ENCODE peak calls at places on chromosomes 5 and 9, in nine cellular contexts. C is activated effector memory CD4-positive, alpha-beta T cell treated with Interleukin-2 at 50 U/mL for 16 hours; B is activated gamma-delta T cell treated with anti-CD3 and anti-CD28 coated beads, Interleukin-2, amount 50 U/mL, for 16 hours; Y is NCI-H1105 treated with DMSO at 0.1 percent for 48 hours; Q is lower leg skin; G is GM12892; T is A549; A is posterior vena cava; N is endothelial cell of umbilical vein. R is an unnamed sample.

GRCh38 chr9:134531251-134531970 is 110.2 kb upstream of the COL5A1 start:
- DNase-seq in Y (no peak), C (no peak), Q (peak; percentile 37), N (no peak), B (no peak), T (no peak), A (peak; percentile 42), G (no peak), R (no peak)

GRCh38 chr5:162842725-162843124 is 594.7 kb upstream of the CCNG1 start:
- DNase-seq in G (no peak), C (no peak), Y (no peak), N (no peak), Q (no peak), B (no peak), T (no peak), A (no peak), R (no peak)

GRCh38 chr9:20024159-20024571 is 235.3 kb upstream of the SLC24A2 start:
- DNase-seq in Y (no peak), B (no peak), C (no peak), Q (no peak), G (no peak), A (no peak), N (no peak), T (no peak), R (no peak)

GRCh38 chr5:159638481-159638880 is 277.8 kb upstream of the ADRA1B start:
- DNase-seq in B (no peak), T (no peak), N (no peak), C (no peak), G (no peak), A (no peak), Y (no peak), Q (no peak), R (no peak)

GRCh38 chr5:142644640-142645361 is 41.1 kb downstream of the FGF1 start:
- DNase-seq in C (no peak), N (peak; percentile 91), G (no peak), B (no peak), A (no peak), Y (no peak), Q (no peak), T (peak; percentile 83), R (no peak)

GRCh38 chr5:28499764-28500290 is 1461.4 kb upstream of the CDH9 start:
- DNase-seq in C (no peak), B (no peak), T (no peak), G (no peak), N (no peak), A (no peak), Q (no peak), Y (no peak), R (no peak)

GRCh38 chr9:99303177-99303576 is 81.1 kb downstream of the SEC61B start:
- DNase-seq in G (no peak), Q (no peak), C (no peak), N (no peak), Y (no peak), B (no peak), A (no peak), T (no peak), R (no peak)

GRCh38 chr5:37792976-37793328 is 46.9 kb downstream of the GDNF start:
- DNase-seq in Y (no peak), G (no peak), N (no peak), Q (no peak), A (no peak), T (no peak), C (no peak), B (no peak), R (no peak)

GRCh38 chr9:85662558-85662957 is 79.2 kb downstream of the AGTPBP1 start:
- DNase-seq in C (no peak), B (no peak), Q (no peak), G (no peak), Y (no peak), T (no peak), A (no peak), N (no peak), R (no peak)

R was measured in D721Med.